ENCODE peak calls at places on chromosomes 1 and 21, in four cellular contexts. R is left ventricle myocardium inferior, W is mesendoderm, D is cardiac fibroblast. T is an unnamed sample.
A peak's percentile ranks its signal among the peaks of the same experiment; 100 is the strongest.

GRCh38 chr21:32392299-32392879 is 423 bp downstream of the URB1 start:
- DNase-seq in R (no peak), W (peak; percentile 26), D (no peak), T (no peak)

GRCh38 chr1:156499194-156499702 is 1.3 kb downstream of the MEF2D start:
- DNase-seq in R (no peak), W (peak; percentile 67), D (no peak), T (no peak)

GRCh38 chr1:33348676-33349080 is 27.8 kb upstream of the A3GALT2 start:
- DNase-seq in R (no peak), W (no peak), D (no peak), T (no peak)

GRCh38 chr1:27491748-27492700 is 2.1 kb upstream of the WASF2 start:
- DNase-seq in R (peak; percentile 54), W (no peak), D (peak; percentile 79), T (peak; percentile 74)

GRCh38 chr1:203186446-203187305 is at the start of gene CHI3L1:
- DNase-seq in R (no peak), W (peak; percentile 47), D (peak; percentile 87), T (no peak)

GRCh38 chr1:94602312-94602711 is 60.8 kb upstream of the F3 start:
- DNase-seq in R (no peak), W (no peak), D (peak; percentile 59), T (no peak)

GRCh38 chr1:115227683-115228082 is 110.4 kb downstream of the NGF start:
- DNase-seq in R (no peak), W (no peak), D (no peak), T (peak; percentile 60)

GRCh38 chr1:22861764-22862440 is 110.8 kb downstream of the LACTBL1 start:
- DNase-seq in R (no peak), W (peak; percentile 40), D (peak; percentile 89), T (peak; percentile 83)

GRCh38 chr21:21807598-21807903 is 809.3 kb downstream of the NCAM2 start:
- DNase-seq in R (no peak), W (no peak), D (no peak), T (no peak)

GRCh38 chr1:40264354-40264781 is 6.3 kb downstream of the ZMPSTE24 start:
- DNase-seq in R (no peak), W (no peak), D (no peak), T (no peak)

GRCh38 chr1:214425723-214426419 is 125.5 kb downstream of the PTPN14 start:
- DNase-seq in R (no peak), W (no peak), D (no peak), T (peak; percentile 32)

GRCh38 chr1:170674239-170674638 is 10.3 kb downstream of the PRRX1 start:
- DNase-seq in R (no peak), W (no peak), D (peak; percentile 71), T (peak; percentile 83)

GRCh38 chr1:101314244-101314643 is 77.4 kb downstream of the S1PR1 start:
- DNase-seq in R (no peak), W (peak; percentile 9), D (peak; percentile 19), T (peak; percentile 12)

GRCh38 chr1:116772648-116773045 is 18.4 kb downstream of the CD2 start:
- DNase-seq in R (no peak), W (no peak), D (peak; percentile 34), T (peak; percentile 61)

GRCh38 chr1:30120268-30121000 is 603.0 kb downstream of the MATN1 start:
- DNase-seq in R (no peak), W (peak; percentile 41), D (no peak), T (no peak)

GRCh38 chr1:246066553-246066952 is 440.5 kb downstream of the SMYD3 start:
- DNase-seq in R (no peak), W (peak; percentile 88), D (no peak), T (no peak)

GRCh38 chr1:235024706-235025421 is 103.8 kb downstream of the TOMM20 start:
- DNase-seq in R (no peak), W (no peak), D (no peak), T (no peak)

GRCh38 chr1:30866594-30866993 is 42.0 kb downstream of the SDC3 start:
- DNase-seq in R (no peak), W (no peak), D (no peak), T (no peak)

GRCh38 chr1:110212165-110213142 is 2.3 kb downstream of the KCNC4 start:
- DNase-seq in R (no peak), W (peak; percentile 45), D (peak; percentile 15), T (peak; percentile 29)

GRCh38 chr1:178895928-178896327 is 25.1 kb upstream of the ANGPTL1 start:
- DNase-seq in R (no peak), W (no peak), D (no peak), T (no peak)

GRCh38 chr21:37370152-37371040 is 3.8 kb downstream of the DYRK1A start:
- DNase-seq in R (no peak), W (no peak), D (peak; percentile 69), T (peak; percentile 65)

GRCh38 chr1:219385786-219386427 is 212.2 kb downstream of the LYPLAL1 start:
- DNase-seq in R (no peak), W (peak; percentile 76), D (peak; percentile 72), T (peak; percentile 78)

GRCh38 chr1:1942753-1943656 is 23.9 kb upstream of the TMEM52 start:
- DNase-seq in R (no peak), W (no peak), D (no peak), T (no peak)

GRCh38 chr21:44752701-44753235 is 41.4 kb upstream of the TSPEAR start:
- DNase-seq in R (no peak), W (peak; percentile 48), D (peak; percentile 16), T (peak; percentile 27)

GRCh38 chr1:213985181-213986019 is 2.4 kb upstream of the PROX1 start:
- DNase-seq in R (no peak), W (peak; percentile 68), D (no peak), T (no peak)

GRCh38 chr1:66278260-66279046 is 255.5 kb upstream of the SGIP1 start:
- DNase-seq in R (no peak), W (no peak), D (no peak), T (no peak)

GRCh38 chr21:44815852-44816628 is 1.8 kb downstream of the SUMO3 start:
- DNase-seq in R (no peak), W (no peak), D (no peak), T (no peak)

GRCh38 chr1:31633117-31633516 is 11.6 kb downstream of the PEF1 start:
- DNase-seq in R (no peak), W (peak; percentile 63), D (no peak), T (peak; percentile 14)

GRCh38 chr1:23908453-23909341 is 4.5 kb downstream of the CNR2 start:
- DNase-seq in R (no peak), W (no peak), D (no peak), T (no peak)
- H3K4me3 ChIP-seq in R (no peak overlapping the region), W (no peak overlapping the region), D (no peak overlapping the region), T (no peak overlapping the region)

GRCh38 chr1:183887826-183888819 is 83.2 kb downstream of the RGL1 start:
- DNase-seq in R (no peak), W (no peak), D (no peak), T (no peak)
- H3K4me3 ChIP-seq in R (no peak overlapping the region), W (no peak overlapping the region), D (no peak overlapping the region), T (no peak overlapping the region)

GRCh38 chr1:162006081-162006480 is 17.6 kb downstream of the OLFML2B start:
- DNase-seq in R (no peak), W (no peak), D (no peak), T (no peak)

GRCh38 chr1:162004441-162004950 is 19.2 kb downstream of the OLFML2B start:
- DNase-seq in R (no peak), W (no peak), D (no peak), T (no peak)

GRCh38 chr1:162000053-162000420 is 23.6 kb downstream of the OLFML2B start:
- DNase-seq in R (no peak), W (no peak), D (no peak), T (no peak)

GRCh38 chr1:162003825-162004205 is 19.9 kb downstream of the OLFML2B start:
- DNase-seq in R (no peak), W (no peak), D (peak; percentile 49), T (peak; percentile 61)

GRCh38 chr1:162003061-162003824 is 20.4 kb downstream of the OLFML2B start:
- DNase-seq in R (no peak), W (no peak), D (peak; percentile 79), T (peak; percentile 93)
- H3K4me3 ChIP-seq in R (peak overlapping the region; percentile 34), W (no peak overlapping the region), D (no peak overlapping the region), T (peak overlapping the region; percentile 31)

DNA sequence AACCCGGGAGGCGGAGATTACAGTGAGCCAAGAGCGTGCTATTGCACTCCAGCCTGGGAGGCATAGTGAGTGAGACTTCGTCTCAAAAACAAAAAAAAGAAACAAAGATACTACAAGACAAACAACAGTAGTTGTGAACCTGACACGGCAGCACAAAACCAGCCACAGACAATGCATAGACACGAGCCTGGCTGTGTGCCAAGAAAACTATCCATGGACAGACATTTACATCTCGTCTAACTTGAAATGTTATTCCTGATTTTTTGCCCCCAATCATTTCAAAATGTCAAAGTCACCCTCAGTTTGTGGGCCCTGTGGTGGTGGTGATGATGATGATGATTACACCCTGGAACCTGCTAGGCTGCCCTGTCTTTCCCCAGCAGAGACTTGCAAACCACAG is 6.3 kb downstream of the KLHL21 start:
- DNase-seq in R (no peak), W (no peak), D (no peak), T (no peak)
- H3K4me3 ChIP-seq in R (peak overlapping the region; percentile 97), W (no peak overlapping the region), D (no peak overlapping the region), T (peak overlapping the region; percentile 22)

GRCh38 chr1:25066731-25067520 is 136.8 kb upstream of the RUNX3 start:
- DNase-seq in R (no peak), W (no peak), D (no peak), T (no peak)
- H3K4me3 ChIP-seq in R (no peak overlapping the region), W (no peak overlapping the region), D (no peak overlapping the region), T (no peak overlapping the region)

DNA sequence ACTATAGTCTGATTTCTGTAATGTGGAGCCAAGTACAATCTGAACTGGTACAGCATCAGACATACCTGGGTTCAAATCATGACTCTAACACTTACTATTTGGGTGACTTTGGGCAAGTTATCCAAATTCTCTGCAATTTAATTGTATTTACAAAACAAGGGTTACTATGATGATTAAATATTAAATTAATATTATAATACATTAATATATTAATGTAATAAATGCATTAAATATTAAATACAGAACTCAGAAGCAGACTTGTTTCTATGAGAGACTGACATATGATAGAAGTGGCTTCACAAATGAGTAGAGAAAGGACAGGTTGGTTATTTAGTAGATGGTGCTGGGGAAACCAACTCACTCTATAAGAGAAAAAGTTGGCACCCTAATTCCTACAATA is 27.3 kb upstream of the OTUD3 start:
- DNase-seq in R (no peak), W (no peak), D (no peak), T (no peak)
- H3K4me3 ChIP-seq in R (no peak overlapping the region), W (no peak overlapping the region), D (no peak overlapping the region), T (no peak overlapping the region)

T was measured in fibroblast of the aortic adventitia.